ENCODE peak calls at places on chromosomes 4 and X, in four cellular contexts. B is sigmoid colon, Y is lower leg skin, A is ovary. L is an unnamed sample.

GRCh38 chr4:122483481-122483880 is 27.0 kb upstream of the IL2 start:
- DNase-seq in B (no peak), Y (no peak), A (no peak), L (no peak)

GRCh38 chrX:108270739-108271396 is 167.4 kb downstream of the COL4A6 start:
- DNase-seq in B (peak; percentile 64), Y (no peak), A (no peak), L (no peak)

GRCh38 chr4:189035654-189036053 is 896.4 kb downstream of the TRIML1 start:
- DNase-seq in B (no peak), Y (no peak), A (no peak), L (no peak)

GRCh38 chr4:32318926-32319325 is 1598.8 kb downstream of the PCDH7 start:
- DNase-seq in B (no peak), Y (no peak), A (no peak), L (no peak)

GRCh38 chr4:123941306-123941705 is 544.7 kb downstream of the SPRY1 start:
- DNase-seq in B (no peak), Y (no peak), A (no peak), L (no peak)

GRCh38 chr4:142817442-142817841 is 28.7 kb downstream of the INPP4B start:
- DNase-seq in B (no peak), Y (peak; percentile 43), A (no peak), L (no peak)

GRCh38 chr4:7767526-7767925 is 172.1 kb downstream of the AFAP1 start:
- DNase-seq in B (no peak), Y (no peak), A (no peak), L (no peak)

GRCh38 chr4:185396724-185397402 is at the start of gene ANKRD37:
- DNase-seq in B (no peak), Y (no peak), A (peak; percentile 54), L (no peak)

GRCh38 chr4:74671074-74671698 is 123.1 kb downstream of the BTC start:
- DNase-seq in B (no peak), Y (no peak), A (peak; percentile 15), L (peak; percentile 51)

GRCh38 chrX:2701600-2701999 is 10.5 kb downstream of the CD99 start:
- DNase-seq in B (no peak), Y (no peak), A (no peak), L (no peak)

GRCh38 chr4:175827510-175827909 is 15.4 kb upstream of the GPM6A start:
- DNase-seq in B (no peak), Y (no peak), A (no peak), L (no peak)

GRCh38 chr4:38177792-38178665 is 217.8 kb downstream of the PTTG2 start:
- DNase-seq in B (peak; percentile 85), Y (peak; percentile 81), A (peak; percentile 55), L (peak; percentile 40)

GRCh38 chrX:73268463-73268862 is 53.8 kb upstream of the NAP1L2 start:
- DNase-seq in B (no peak), Y (no peak), A (no peak), L (no peak)

GRCh38 chrX:24148535-24149345 is 789 bp upstream of the ZFX start:
- DNase-seq in B (peak; percentile 70), Y (no peak), A (peak; percentile 67), L (no peak)

GRCh38 chr4:5050520-5050955 is 742 bp upstream of the STK32B start:
- DNase-seq in B (peak; percentile 87), Y (peak; percentile 48), A (peak; percentile 60), L (peak; percentile 75)

GRCh38 chr4:83582289-83582756 is 46.4 kb downstream of the GPAT3 start:
- DNase-seq in B (peak; percentile 68), Y (no peak), A (peak; percentile 28), L (peak; percentile 32)

GRCh38 chr4:138500869-138501268 is 258.7 kb upstream of the SLC7A11 start:
- DNase-seq in B (no peak), Y (no peak), A (no peak), L (no peak)

GRCh38 chr4:122003335-122003734 is 51.5 kb upstream of the TRPC3 start:
- DNase-seq in B (no peak), Y (no peak), A (no peak), L (peak; percentile 66)

GRCh38 chr4:151627491-151627890 is 133.3 kb downstream of the GATB start:
- DNase-seq in B (no peak), Y (no peak), A (no peak), L (no peak)

GRCh38 chrX:71492086-71493065 is 40.5 kb upstream of the OGT start:
- DNase-seq in B (peak; percentile 77), Y (peak; percentile 25), A (peak; percentile 46), L (peak; percentile 25)

GRCh38 chrX:81377329-81377728 is 175.4 kb downstream of the SH3BGRL start:
- DNase-seq in B (no peak), Y (no peak), A (no peak), L (no peak)

GRCh38 chrX:110055616-110056015 is 52.7 kb downstream of the TMEM164 start:
- DNase-seq in B (no peak), Y (no peak), A (no peak), L (no peak)

GRCh38 chr4:153159728-153160221 is 44.5 kb upstream of the TRIM2 start:
- DNase-seq in B (no peak), Y (no peak), A (no peak), L (no peak)

GRCh38 chrX:19440713-19441112 is 74.6 kb downstream of the MAP3K15 start:
- DNase-seq in B (no peak), Y (peak; percentile 12), A (no peak), L (peak; percentile 23)

GRCh38 chrX:31547416-31547815 is 475.6 kb upstream of the FTHL17 start:
- DNase-seq in B (no peak), Y (no peak), A (no peak), L (no peak)

GRCh38 chrX:39859991-39860861 is 237.5 kb downstream of the BCOR start:
- DNase-seq in B (peak; percentile 68), Y (no peak), A (peak; percentile 52), L (no peak)

GRCh38 chr4:174539571-174539970 is 17.3 kb upstream of the HPGD start:
- DNase-seq in B (no peak), Y (no peak), A (no peak), L (no peak)

GRCh38 chrX:23118890-23119527 is 119.2 kb downstream of the DDX53 start:
- DNase-seq in B (no peak), Y (no peak), A (no peak), L (no peak)

GRCh38 chrX:15946783-15947550 is 92.4 kb upstream of the AP1S2 start:
- DNase-seq in B (no peak), Y (no peak), A (no peak), L (no peak)

GRCh38 chrX:151902813-151903591 is 9.7 kb upstream of the MAGEA4 start:
- DNase-seq in B (peak; percentile 80), Y (peak; percentile 33), A (no peak), L (peak; percentile 19)

GRCh38 chr4:76892001-76892400 is 5.9 kb downstream of the SOWAHB start:
- DNase-seq in B (no peak), Y (no peak), A (no peak), L (no peak)

GRCh38 chrX:154437971-154438893 is 1.3 kb downstream of the GDI1 start:
- DNase-seq in B (no peak), Y (no peak), A (no peak), L (no peak)

GRCh38 chr4:62709618-62710252 is 1509.6 kb downstream of the ADGRL3 start:
- DNase-seq in B (no peak), Y (no peak), A (no peak), L (peak; percentile 14)

GRCh38 chrX:136147320-136147901 is at the start of gene FHL1:
- DNase-seq in B (peak; percentile 90), Y (peak; percentile 28), A (peak; percentile 79), L (peak; percentile 66)

GRCh38 chrX:54223581-54223980 is 40.5 kb upstream of the FAM120C start:
- DNase-seq in B (no peak), Y (no peak), A (no peak), L (no peak)

GRCh38 chrX:47191806-47192401 is 1.7 kb upstream of the UBA1 start:
- DNase-seq in B (no peak), Y (no peak), A (no peak), L (no peak)

GRCh38 chrX:47189906-47190305 is 3.7 kb upstream of the UBA1 start:
- DNase-seq in B (no peak), Y (no peak), A (no peak), L (no peak)

GRCh38 chrX:47191331-47191730 is 2.3 kb upstream of the UBA1 start:
- DNase-seq in B (no peak), Y (no peak), A (no peak), L (no peak)

GRCh38 chrX:47193475-47194241 is at the start of gene UBA1:
- DNase-seq in B (peak; percentile 98), Y (peak; percentile 92), A (peak; percentile 98), L (peak; percentile 96)

DNA sequence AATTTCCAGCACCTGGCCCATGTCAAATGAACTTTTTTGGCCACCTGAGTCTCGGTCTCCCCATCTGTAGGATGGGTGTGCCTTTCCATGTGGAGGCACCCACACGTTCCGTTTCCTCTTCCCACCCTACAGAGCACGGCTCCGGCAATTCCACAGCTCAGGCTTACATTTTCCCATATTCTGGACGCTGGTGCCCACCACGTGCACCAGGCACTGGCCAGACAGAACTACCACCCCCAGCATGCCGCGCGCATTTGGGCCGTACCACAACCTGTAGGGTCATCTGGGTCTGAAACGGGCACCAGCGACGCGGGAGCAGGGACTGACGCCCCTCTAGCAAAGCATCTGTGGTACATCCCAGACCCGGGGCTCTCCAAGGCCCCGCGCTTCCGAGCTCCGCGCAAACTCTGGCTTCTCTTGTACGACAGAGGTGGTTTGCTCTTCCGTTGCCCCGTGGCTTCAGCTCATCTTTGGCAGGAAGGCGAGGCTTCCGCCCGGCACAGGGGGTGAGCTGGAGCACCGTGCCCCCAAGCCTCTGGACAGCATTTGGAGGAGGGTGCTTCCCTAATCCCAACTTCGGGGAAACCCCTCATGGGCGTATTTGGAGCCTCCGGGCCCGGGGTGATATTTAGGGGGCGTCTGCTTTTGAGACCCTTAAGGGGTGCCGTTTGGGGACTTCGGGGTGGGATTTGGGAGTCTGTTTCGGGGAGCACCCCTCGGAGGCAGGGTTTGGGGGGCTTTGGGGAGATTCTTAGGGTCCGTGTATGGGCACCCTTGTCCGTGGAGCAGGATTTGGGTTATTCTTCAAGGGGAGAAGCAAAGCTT is 3.0 kb upstream of the UBA1 start:
- DNase-seq in B (peak; percentile 94), Y (peak; percentile 79), A (peak; percentile 86), L (peak; percentile 93)
- TF ChIP-seq POLR2A in B (no peak), Y (no peak), A (no peak), L (no peak)

DNA sequence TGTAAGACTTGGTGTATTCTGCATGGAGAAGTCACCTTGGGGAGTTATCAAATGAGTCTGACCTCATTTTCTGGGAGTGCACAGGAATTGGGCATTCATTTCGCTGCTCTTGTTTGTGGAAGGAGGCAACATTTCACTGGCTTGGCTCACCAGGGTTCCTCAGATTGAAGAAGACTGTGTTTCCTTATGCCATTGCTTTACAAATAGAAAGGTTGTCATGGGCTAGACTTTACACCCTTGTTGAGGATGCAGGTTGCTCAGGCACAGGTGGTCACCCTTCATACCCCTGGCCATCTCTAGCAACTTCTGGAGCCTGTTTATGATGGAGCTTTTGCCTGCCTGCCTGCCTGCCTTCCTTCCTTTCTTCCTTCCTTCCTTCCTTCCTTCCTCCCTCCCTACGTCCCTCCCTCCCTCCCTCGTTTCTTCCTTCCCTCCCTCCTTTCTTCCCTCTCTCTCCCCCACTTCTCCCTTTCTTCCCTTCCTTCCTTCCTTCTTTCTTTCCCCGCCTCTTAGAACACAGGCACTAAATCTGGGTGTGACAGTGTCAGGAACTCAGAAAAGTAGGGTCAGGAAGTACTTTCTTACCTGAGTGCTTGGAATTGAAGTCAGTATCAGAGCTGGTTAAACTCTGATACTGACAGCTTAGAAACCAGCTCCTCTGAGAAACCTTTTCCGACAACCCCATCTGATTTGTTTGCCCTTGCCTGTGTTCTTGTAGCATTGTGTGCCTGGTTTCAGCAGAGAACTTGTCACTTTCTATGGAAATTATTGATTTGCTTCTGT is 114.2 kb downstream of the AASDH start:
- DNase-seq in B (no peak), Y (no peak), A (no peak), L (no peak)
- TF ChIP-seq POLR2A in B (no peak), Y (no peak), A (no peak), L (no peak)

GRCh38 chr4:136873555-136873954 is 658.7 kb downstream of the PCDH18 start:
- DNase-seq in B (no peak), Y (no peak), A (no peak), L (no peak)
- TF ChIP-seq POLR2A in B (no peak), Y (no peak), A (no peak), L (no peak)

GRCh38 chrX:103254171-103254824 is 657 bp downstream of the TCEAL8 start:
- DNase-seq in B (peak; percentile 74), Y (peak; percentile 19), A (peak; percentile 58), L (peak; percentile 69)
- TF ChIP-seq POLR2A in B (no peak), Y (no peak), A (no peak), L (no peak)

L was measured in testis.